ENCODE peak calls at places on chromosome 14, in eight cellular contexts. H, Y, B, U, A, Q, O and C are unnamed samples.

GRCh38 chr14:71725802-71726638 is 206.2 kb upstream of the RGS6 start:
- DNase-seq in H (no peak), Y (no peak), B (peak; percentile 86), U (no peak), A (no peak), Q (no peak), O (no peak), C (no peak)

GRCh38 chr14:50774542-50775267 is 56.3 kb downstream of the NIN start:
- DNase-seq in H (no peak), Y (no peak), B (peak; percentile 23), U (peak; percentile 26), A (no peak), Q (no peak), O (no peak), C (peak; percentile 18)

GRCh38 chr14:50882932-50883826 is 11.3 kb downstream of the ABHD12B start:
- DNase-seq in H (no peak), Y (no peak), B (no peak), U (no peak), A (no peak), Q (no peak), O (peak; percentile 38), C (no peak)

GRCh38 chr14:95265106-95266094 is 54.3 kb downstream of the CLMN start:
- DNase-seq in H (peak; percentile 98), Y (no peak), B (peak; percentile 93), U (peak; percentile 31), A (peak; percentile 95), Q (peak; percentile 43), O (peak; percentile 84), C (peak; percentile 87)

GRCh38 chr14:34711169-34711568 is 3.2 kb downstream of the CFL2 start:
- DNase-seq in H (no peak), Y (no peak), B (peak; percentile 94), U (peak; percentile 26), A (no peak), Q (no peak), O (no peak), C (no peak)

GRCh38 chr14:34911209-34912150 is 36.3 kb upstream of the BAZ1A start:
- DNase-seq in H (no peak), Y (no peak), B (peak; percentile 72), U (no peak), A (no peak), Q (no peak), O (no peak), C (no peak)

GRCh38 chr14:50035214-50035613 is 81.2 kb downstream of the VCPKMT start:
- DNase-seq in H (no peak), Y (no peak), B (no peak), U (no peak), A (no peak), Q (no peak), O (peak; percentile 47), C (no peak)

GRCh38 chr14:33959692-33960151 is 8.8 kb upstream of the EGLN3 start:
- DNase-seq in H (no peak), Y (no peak), B (no peak), U (no peak), A (no peak), Q (no peak), O (no peak), C (no peak)

GRCh38 chr14:96145116-96145864 is 59.3 kb upstream of the BDKRB2 start:
- DNase-seq in H (no peak), Y (no peak), B (peak; percentile 91), U (no peak), A (no peak), Q (no peak), O (no peak), C (no peak)

GRCh38 chr14:23361320-23361719 is 3.7 kb downstream of the EFS start:
- DNase-seq in H (no peak), Y (no peak), B (peak; percentile 79), U (no peak), A (no peak), Q (no peak), O (no peak), C (no peak)

GRCh38 chr14:23360496-23360895 is 4.5 kb downstream of the EFS start:
- DNase-seq in H (no peak), Y (no peak), B (no peak), U (no peak), A (peak; percentile 54), Q (no peak), O (no peak), C (no peak)

GRCh38 chr14:23358553-23359166 is 6.0 kb upstream of the SLC22A17 start:
- DNase-seq in H (no peak), Y (no peak), B (no peak), U (no peak), A (no peak), Q (no peak), O (no peak), C (no peak)

GRCh38 chr14:23359167-23359626 is 5.8 kb downstream of the EFS start:
- DNase-seq in H (no peak), Y (no peak), B (no peak), U (no peak), A (no peak), Q (no peak), O (no peak), C (no peak)

GRCh38 chr14:23359722-23360447 is 5.1 kb downstream of the EFS start:
- DNase-seq in H (no peak), Y (no peak), B (no peak), U (no peak), A (no peak), Q (no peak), O (no peak), C (no peak)
- H3K36me3 ChIP-seq in H (no peaks in the 10 kb centered on the region), Y (no peaks in the 10 kb centered on the region), B (peaks cover 36% of the 10 kb centered on the region), U (no peaks in the 10 kb centered on the region), A (no peaks in the 10 kb centered on the region), Q (no peaks in the 10 kb centered on the region), O (no peaks in the 10 kb centered on the region), C (no peaks in the 10 kb centered on the region)

GRCh38 chr14:76755610-76756390 is 5.5 kb upstream of the VASH1 start:
- DNase-seq in H (no peak), Y (no peak), B (no peak), U (no peak), A (no peak), Q (no peak), O (peak; percentile 1), C (no peak)
- TF ChIP-seq POLR2A in H (no peak), Y (no peak), B (no peak), U (no peak), A (no peak), Q (no peak), O (no peak), C (no peak)

GRCh38 chr14:76163668-76164363 is 12.1 kb downstream of the GPATCH2L start:
- DNase-seq in H (no peak), Y (no peak), B (no peak), U (no peak), A (no peak), Q (no peak), O (no peak), C (no peak)
- H3K36me3 ChIP-seq in H (peaks cover 33% of the 10 kb centered on the region), Y (peaks cover 10% of the 10 kb centered on the region), B (peaks cover 40% of the 10 kb centered on the region), U (no peaks in the 10 kb centered on the region), A (peaks cover 8% of the 10 kb centered on the region), Q (peaks cover 40% of the 10 kb centered on the region), O (no peaks in the 10 kb centered on the region), C (peaks cover 13% of the 10 kb centered on the region)

GRCh38 chr14:66381765-66382164 is 104.4 kb upstream of the CCDC196 start:
- DNase-seq in H (no peak), Y (no peak), B (no peak), U (no peak), A (no peak), Q (no peak), O (no peak), C (no peak)
- TF ChIP-seq POLR2A in H (no peak), Y (no peak), B (no peak), U (no peak), A (no peak), Q (no peak), O (no peak), C (no peak)

DNA sequence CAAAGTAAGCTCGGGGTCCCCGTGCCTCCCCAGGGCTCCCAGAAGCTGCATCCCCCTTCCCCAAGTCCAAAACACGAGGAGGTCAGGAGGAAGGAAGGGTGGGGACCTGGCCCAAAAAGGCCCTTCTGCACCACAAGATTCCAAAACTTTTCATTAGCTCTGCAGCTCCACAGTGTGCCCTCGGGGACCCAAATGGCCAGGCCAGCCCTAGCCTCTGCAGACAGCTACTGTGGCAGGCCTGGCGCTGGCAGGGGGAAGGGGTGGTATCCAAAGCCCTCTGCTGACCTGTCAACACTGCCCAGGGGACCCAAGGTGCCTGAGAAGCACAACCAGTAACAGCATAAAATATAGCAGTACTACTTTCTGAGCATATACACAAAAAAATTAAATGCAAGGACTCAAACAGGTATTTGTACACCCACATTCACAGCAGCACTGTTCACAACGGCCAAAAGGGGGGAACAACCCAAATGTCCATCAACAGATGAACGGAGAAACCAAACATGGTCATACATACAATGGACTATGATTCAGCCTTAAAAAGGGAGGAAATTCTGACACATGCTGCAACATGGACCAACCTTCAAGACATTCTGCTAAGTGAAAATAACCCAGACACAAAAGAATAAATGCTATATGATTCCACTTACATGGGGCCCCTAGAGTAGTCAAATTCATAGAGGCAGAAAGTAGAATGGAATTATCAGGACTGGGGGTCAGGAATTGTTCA is 29.7 kb downstream of the ACTN1 start:
- DNase-seq in H (no peak), Y (no peak), B (no peak), U (no peak), A (no peak), Q (no peak), O (no peak), C (no peak)
- H3K36me3 ChIP-seq in H (no peaks in the 10 kb centered on the region), Y (no peaks in the 10 kb centered on the region), B (peaks cover 17% of the 10 kb centered on the region), U (no peaks in the 10 kb centered on the region), A (peaks cover 2% of the 10 kb centered on the region), Q (no peaks in the 10 kb centered on the region), O (no peaks in the 10 kb centered on the region), C (no peaks in the 10 kb centered on the region)

GRCh38 chr14:103524002-103524785 is 1.6 kb upstream of the CKB start:
- DNase-seq in H (no peak), Y (no peak), B (no peak), U (no peak), A (no peak), Q (no peak), O (no peak), C (no peak)

GRCh38 chr14:103526914-103527248 is 2.1 kb upstream of the TRMT61A start:
- DNase-seq in H (no peak), Y (no peak), B (no peak), U (no peak), A (no peak), Q (no peak), O (no peak), C (no peak)

GRCh38 chr14:103528158-103528511 is 861 bp upstream of the TRMT61A start:
- DNase-seq in H (no peak), Y (no peak), B (no peak), U (no peak), A (no peak), Q (no peak), O (no peak), C (peak; percentile 49)

GRCh38 chr14:103527408-103528157 is 1.4 kb upstream of the TRMT61A start:
- DNase-seq in H (no peak), Y (no peak), B (no peak), U (no peak), A (no peak), Q (peak; percentile 69), O (no peak), C (no peak)

DNA sequence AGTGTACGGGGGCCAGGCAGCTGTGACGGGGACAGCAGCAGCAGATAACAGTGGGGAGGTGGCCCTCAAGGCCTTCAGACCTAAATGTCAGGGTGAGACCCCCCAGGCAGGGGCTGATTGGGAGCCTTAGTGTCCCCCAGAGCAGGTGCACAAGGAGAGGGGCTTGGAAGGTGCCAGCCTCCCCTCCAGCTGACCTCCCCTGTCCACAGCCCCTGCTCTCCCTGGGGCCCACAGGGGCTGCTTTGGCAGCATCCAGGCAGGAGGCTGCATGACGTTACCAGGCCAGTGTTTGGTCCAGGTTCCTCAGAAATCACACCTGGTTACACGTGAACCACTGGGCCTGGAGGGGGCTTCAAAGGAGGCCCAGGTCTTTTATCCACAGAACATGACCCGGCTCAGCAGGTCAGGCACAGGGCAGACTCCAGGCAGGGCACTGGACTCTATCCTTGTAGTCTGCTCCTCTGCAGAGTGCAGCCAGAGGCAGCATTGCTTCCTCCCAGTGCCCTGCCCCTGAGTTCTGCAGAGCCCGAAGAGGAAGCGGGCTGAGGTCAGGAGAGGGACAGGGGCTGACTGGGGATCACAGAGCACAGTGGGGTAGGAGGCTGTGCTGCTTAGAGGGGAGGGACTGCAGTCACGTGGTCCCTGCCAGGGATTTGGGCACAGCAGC is 2.6 kb upstream of the TRMT61A start:
- DNase-seq in H (no peak), Y (no peak), B (no peak), U (no peak), A (no peak), Q (no peak), O (no peak), C (no peak)
- TF ChIP-seq POLR2A in H (no peak), Y (no peak), B (no peak), U (no peak), A (no peak), Q (no peak), O (no peak), C (no peak)